ENCODE peak calls at places on chromosomes 3 and 15, in seven cellular contexts. W is A549, D is RWPE1, T is IMR-90, G is GM23338, A is lower leg skin, Y is fibroblast of mammary gland. S is an unnamed sample.

GRCh38 chr3:107701299-107701698 is 178.5 kb downstream of the BBX start:
- DNase-seq in W (no peak), D (no peak), T (no peak), G (no peak), A (no peak), Y (no peak), S (no peak)

GRCh38 chr3:184172681-184173373 is 1.8 kb upstream of the AP2M1 start:
- DNase-seq in W (no peak), D (no peak), T (peak; percentile 88), G (no peak), A (no peak), Y (peak; percentile 97), S (no peak)

GRCh38 chr3:122091602-122092006 is 36.4 kb downstream of the CD86 start:
- DNase-seq in W (no peak), D (no peak), T (no peak), G (no peak), A (no peak), Y (no peak), S (no peak)

GRCh38 chr3:122189357-122189756 is 5.9 kb downstream of the CASR start:
- DNase-seq in W (no peak), D (no peak), T (no peak), G (no peak), A (no peak), Y (no peak), S (no peak)

GRCh38 chr15:63860161-63860954 is 26.6 kb upstream of the HERC1 start:
- DNase-seq in W (no peak), D (no peak), T (no peak), G (no peak), A (no peak), Y (no peak), S (peak; percentile 58)

GRCh38 chr3:14411988-14412387 is 9.6 kb downstream of the SLC6A6 start:
- DNase-seq in W (no peak), D (no peak), T (no peak), G (peak; percentile 79), A (no peak), Y (no peak), S (no peak)

GRCh38 chr15:52528465-52529288 is at the start of gene MYO5A:
- DNase-seq in W (peak; percentile 85), D (peak; percentile 76), T (peak; percentile 71), G (peak; percentile 87), A (peak; percentile 93), Y (peak; percentile 68), S (peak; percentile 64)

GRCh38 chr3:52190294-52190841 is 7.6 kb upstream of the ALAS1 start:
- DNase-seq in W (no peak), D (no peak), T (peak; percentile 49), G (no peak), A (no peak), Y (peak; percentile 73), S (no peak)

GRCh38 chr3:159781867-159782266 is 206.8 kb upstream of the IL12A start:
- DNase-seq in W (no peak), D (no peak), T (no peak), G (no peak), A (no peak), Y (no peak), S (no peak)

GRCh38 chr15:57053470-57053869 is 135.0 kb downstream of the TCF12 start:
- DNase-seq in W (no peak), D (no peak), T (no peak), G (no peak), A (no peak), Y (no peak), S (no peak)

GRCh38 chr3:32238027-32238815 is at the start of gene CMTM8:
- DNase-seq in W (peak; percentile 69), D (peak; percentile 57), T (no peak), G (peak; percentile 83), A (no peak), Y (no peak), S (peak; percentile 71)

GRCh38 chr15:32928876-32929275 is 211.1 kb downstream of the GREM1 start:
- DNase-seq in W (no peak), D (no peak), T (no peak), G (peak; percentile 18), A (no peak), Y (no peak), S (no peak)

GRCh38 chr3:182455011-182455410 is 338.3 kb upstream of the ATP11B start:
- DNase-seq in W (no peak), D (no peak), T (no peak), G (no peak), A (no peak), Y (no peak), S (no peak)

GRCh38 chr3:167876603-167877325 is 141.2 kb downstream of the SERPINI1 start:
- DNase-seq in W (no peak), D (peak; percentile 27), T (peak; percentile 56), G (no peak), A (no peak), Y (peak; percentile 93), S (no peak)

GRCh38 chr3:12143949-12144504 is 14.7 kb downstream of the TIMP4 start:
- DNase-seq in W (no peak), D (no peak), T (peak; percentile 81), G (no peak), A (peak; percentile 94), Y (peak; percentile 97), S (no peak)

GRCh38 chr3:113747719-113748046 is 848 bp downstream of the ATP6V1A start:
- DNase-seq in W (no peak), D (no peak), T (no peak), G (no peak), A (no peak), Y (peak; percentile 26), S (no peak)

GRCh38 chr3:195524171-195524896 is 18.8 kb downstream of the PPP1R2 start:
- DNase-seq in W (no peak), D (no peak), T (no peak), G (no peak), A (no peak), Y (no peak), S (no peak)

DNA sequence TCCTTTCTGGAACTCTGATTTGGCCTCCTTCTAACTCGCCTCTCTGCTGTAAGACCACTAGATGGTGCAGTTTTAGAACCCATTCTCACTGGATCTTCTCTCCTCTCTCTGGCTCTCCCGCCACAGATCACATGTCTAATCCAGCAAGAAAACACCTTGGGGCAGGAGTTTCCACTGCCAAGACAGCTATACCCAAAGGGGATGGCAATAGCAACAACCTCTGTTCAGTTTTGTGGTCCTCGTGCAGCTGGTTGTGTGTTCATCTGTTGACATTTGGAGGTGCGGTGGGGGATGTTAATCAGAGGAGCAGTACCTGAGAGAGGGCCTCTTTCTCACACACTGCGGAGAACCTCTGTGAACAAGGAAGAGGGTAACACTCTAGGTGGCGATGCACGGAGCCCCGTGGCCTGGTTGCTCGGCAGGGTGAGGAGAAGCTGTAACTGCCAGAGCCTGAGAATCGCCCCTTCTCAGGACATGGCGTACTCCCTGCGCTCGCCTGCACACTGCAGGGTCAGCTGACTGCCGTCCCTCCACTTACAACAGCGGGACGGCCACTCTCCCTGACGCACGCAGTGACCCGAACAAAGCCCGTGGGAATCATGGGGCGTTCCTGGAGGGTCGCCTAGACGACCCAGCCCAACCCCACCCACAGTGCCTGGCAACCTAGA is at the start of gene TEX55:
- DNase-seq in W (peak; percentile 54), D (peak; percentile 64), T (peak; percentile 61), G (peak; percentile 83), A (peak; percentile 59), Y (peak; percentile 56), S (no peak)
- TF ChIP-seq CTCF in W (peak; percentile 63), D (peak; percentile 61), T (peak; percentile 76), G (peak; percentile 85), A (no peak), Y (peak; percentile 77), S (peak; percentile 54)

DNA sequence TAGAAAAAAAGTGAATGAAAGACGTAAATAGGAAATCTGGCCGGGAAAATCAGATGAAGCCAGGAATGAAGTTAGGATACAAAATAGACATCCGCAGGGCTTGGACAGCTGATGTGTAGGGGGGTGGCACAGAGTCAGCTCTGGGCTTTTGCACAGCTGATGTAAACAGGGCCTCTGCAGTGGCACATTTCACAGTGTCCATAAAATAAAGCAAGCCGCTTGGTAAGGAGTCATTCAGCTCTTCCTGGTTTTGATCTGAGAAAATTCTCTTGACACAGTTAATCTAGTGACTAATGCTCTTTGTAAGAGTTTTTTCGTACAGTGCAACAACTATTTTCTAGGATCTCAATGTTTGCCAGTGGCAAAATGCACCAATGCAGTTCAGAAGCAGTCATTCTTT is 153.3 kb downstream of the USP13 start:
- DNase-seq in W (no peak), D (no peak), T (peak; percentile 63), G (no peak), A (no peak), Y (peak; percentile 40), S (no peak)
- TF ChIP-seq CTCF in W (no peak), D (no peak), T (no peak), G (no peak), A (no peak), Y (no peak), S (no peak)

GRCh38 chr3:162428192-162428591 is 931.6 kb downstream of the OTOL1 start:
- DNase-seq in W (no peak), D (no peak), T (no peak), G (no peak), A (no peak), Y (no peak), S (no peak)
- TF ChIP-seq CTCF in W (no peak), D (no peak), T (no peak), G (no peak), A (no peak), Y (no peak), S (no peak)

GRCh38 chr3:57141719-57142118 is 23.4 kb downstream of the IL17RD start:
- DNase-seq in W (no peak), D (no peak), T (no peak), G (no peak), A (peak; percentile 46), Y (no peak), S (no peak)
- TF ChIP-seq CTCF in W (no peak), D (no peak), T (no peak), G (peak; percentile 36), A (no peak), Y (no peak), S (no peak)

DNA sequence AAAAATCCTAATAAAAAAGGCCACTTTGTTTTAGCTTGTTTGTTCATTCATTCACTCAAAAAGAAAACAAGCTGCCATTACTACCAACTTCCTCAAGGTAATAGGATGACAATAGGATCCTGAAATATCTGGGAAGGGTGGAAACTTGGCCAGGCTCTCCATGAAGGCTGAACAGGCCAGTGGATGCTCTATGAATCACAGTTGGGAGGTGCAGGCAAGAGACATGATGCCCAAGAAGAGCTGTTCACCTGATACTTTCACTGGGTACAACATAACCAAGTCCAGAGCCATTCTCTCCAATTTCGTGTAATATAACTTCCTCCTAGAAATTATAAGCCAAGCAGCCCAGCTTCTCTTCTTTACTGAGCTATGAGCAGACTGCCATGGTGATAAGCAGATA is 37.3 kb downstream of the NMNAT3 start:
- DNase-seq in W (no peak), D (no peak), T (no peak), G (no peak), A (peak; percentile 7), Y (no peak), S (no peak)
- TF ChIP-seq CTCF in W (no peak), D (no peak), T (no peak), G (no peak), A (no peak), Y (no peak), S (no peak)

S was measured in CD4-positive, alpha-beta T cell.